ENCODE peak calls at places on chromosomes 7 and 10, in four cellular contexts. I is cardiac muscle cell, W is thyroid gland, G is psoas muscle. S is an unnamed sample. For H3K4me1 and H3K27me3, the result is how much of the 10 kb centered on the place peaks cover.

GRCh38 chr10:21369697-21370096 is 155.8 kb downstream of the SKIDA1 start:
- DNase-seq in I (peak), W (no peak), G (no peak), S (no peak)

GRCh38 chr10:23786594-23786993 is 347.7 kb downstream of the OTUD1 start:
- DNase-seq in I (no peak), W (no peak), G (no peak), S (no peak)

GRCh38 chr10:130631139-130631864 is 495.1 kb downstream of the GLRX3 start:
- DNase-seq in I (no peak), W (no peak), G (no peak), S (no peak)

GRCh38 chr10:69474688-69475432 is 23.6 kb downstream of the TSPAN15 start:
- DNase-seq in I (peak), W (no peak), G (no peak), S (no peak)

GRCh38 chr7:50346548-50347497 is 42.3 kb downstream of the IKZF1 start:
- DNase-seq in I (no peak), W (no peak), G (no peak), S (no peak)

GRCh38 chr10:116817178-116817577 is 32.1 kb upstream of the ENO4 start:
- DNase-seq in I (no peak), W (no peak), G (no peak), S (no peak)

GRCh38 chr7:147833549-147833948 is 757.0 kb upstream of the C7orf33 start:
- DNase-seq in I (no peak), W (no peak), G (no peak), S (no peak)

GRCh38 chr10:42475168-42476098 is 162.9 kb downstream of the ZNF33B start:
- DNase-seq in I (peak), W (no peak), G (peak), S (no peak)

GRCh38 chr10:106560925-106561640 is 603.4 kb downstream of the SORCS1 start:
- DNase-seq in I (peak), W (no peak), G (no peak), S (no peak)

GRCh38 chr10:13905281-13905680 is 318.5 kb downstream of the PRPF18 start:
- DNase-seq in I (no peak), W (no peak), G (no peak), S (no peak)
- H3K4me1 ChIP-seq in I (under half), W (under half), G (under half), S (under half)

DNA sequence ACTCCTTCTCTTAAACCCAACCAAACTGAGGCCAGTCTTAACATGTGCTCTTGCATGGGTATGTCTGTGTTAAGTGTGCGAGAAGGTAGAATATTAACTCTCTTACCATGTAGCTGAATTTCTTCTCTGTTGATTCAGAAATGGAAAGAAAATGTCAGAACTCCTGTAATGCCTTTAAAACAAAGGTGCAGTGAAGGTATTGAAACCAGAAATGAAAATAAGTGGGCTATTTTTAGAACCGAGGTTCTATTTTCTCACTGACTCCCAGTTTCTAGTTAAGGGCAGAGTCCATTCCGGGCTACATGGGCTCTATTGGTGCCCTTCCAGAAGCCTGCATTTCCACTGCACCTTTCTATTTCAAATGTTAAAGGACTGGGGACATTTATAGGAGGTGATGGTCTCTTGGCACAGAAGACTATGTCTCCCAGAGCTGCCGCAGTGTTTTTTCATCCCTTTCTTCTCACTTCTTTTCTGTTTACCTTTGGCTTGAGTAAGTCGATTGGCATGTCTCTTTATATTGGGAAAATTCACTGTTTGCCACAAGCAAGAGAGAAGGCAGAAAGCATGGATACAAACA is 174.9 kb downstream of the LRMDA start:
- DNase-seq in I (no peak), W (no peak), G (no peak), S (no peak)
- H3K27me3 ChIP-seq in I (under half), W (under half), G (under half), S (under half)

DNA sequence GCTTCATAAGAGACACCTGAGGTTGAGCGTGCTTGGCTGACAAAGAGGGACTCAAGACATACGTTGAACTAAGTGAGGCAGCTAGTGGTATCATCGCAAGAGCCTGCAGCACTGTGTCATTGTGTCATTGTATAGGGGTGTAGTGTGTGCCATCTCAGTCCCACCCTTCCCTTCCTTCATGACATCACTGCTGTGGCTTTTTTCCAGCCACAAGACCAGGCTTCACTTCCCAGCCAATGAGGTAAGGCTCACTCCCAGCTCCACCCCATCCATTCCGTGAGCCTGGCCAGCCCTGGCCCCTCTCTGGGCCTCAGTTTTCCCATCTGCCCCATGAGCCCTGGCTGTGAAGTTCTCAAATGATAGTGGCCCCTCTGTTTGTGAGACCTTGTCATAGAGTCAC is 134.3 kb upstream of the ZMIZ1 start:
- DNase-seq in I (no peak), W (no peak), G (no peak), S (no peak)
- H3K4me1 ChIP-seq in I (under half), W (under half), G (under half), S (under half)

GRCh38 chr10:101143354-101143648 is 12.2 kb downstream of the TLX1 start:
- DNase-seq in I (no peak), W (no peak), G (no peak), S (no peak)

GRCh38 chr10:101145750-101146391 is 14.8 kb downstream of the TLX1 start:
- DNase-seq in I (no peak), W (no peak), G (no peak), S (no peak)

GRCh38 chr10:101146392-101147251 is 15.5 kb downstream of the TLX1 start:
- DNase-seq in I (no peak), W (no peak), G (no peak), S (no peak)

GRCh38 chr10:101144053-101144452 is 13.0 kb downstream of the TLX1 start:
- DNase-seq in I (no peak), W (no peak), G (no peak), S (no peak)

GRCh38 chr10:101145145-101145544 is 14.0 kb downstream of the TLX1 start:
- DNase-seq in I (no peak), W (no peak), G (no peak), S (no peak)
- H3K27me3 ChIP-seq in I (half or more), W (under half), G (under half), S (under half)

DNA sequence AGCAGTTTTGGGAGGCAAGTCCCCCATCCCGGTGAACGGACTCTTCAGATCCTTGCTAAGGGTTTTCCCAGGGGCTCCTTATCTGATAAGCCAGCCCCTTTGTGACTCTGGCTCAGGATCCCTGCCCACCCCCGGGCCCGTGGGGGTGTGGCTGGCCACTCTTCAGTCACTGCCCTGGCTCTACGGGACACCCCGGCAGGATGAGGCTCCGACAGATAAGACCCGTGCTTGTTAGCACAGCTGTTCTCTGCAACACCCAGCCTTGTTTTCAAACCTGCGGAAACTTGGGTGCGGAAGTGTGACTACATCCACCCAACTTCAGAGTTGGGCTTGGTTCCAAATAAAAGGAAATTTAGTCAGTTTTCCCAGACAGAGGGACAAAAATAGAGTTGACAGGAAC is 66.7 kb upstream of the PODXL start:
- DNase-seq in I (peak), W (peak), G (peak), S (no peak)
- H3K4me1 ChIP-seq in I (under half), W (under half), G (under half), S (under half)

GRCh38 chr7:100895701-100895955 is at the start of gene ACHE:
- DNase-seq in I (no peak), W (no peak), G (no peak), S (no peak)
- H3K27me3 ChIP-seq in I (under half), W (under half), G (under half), S (under half)

DNA sequence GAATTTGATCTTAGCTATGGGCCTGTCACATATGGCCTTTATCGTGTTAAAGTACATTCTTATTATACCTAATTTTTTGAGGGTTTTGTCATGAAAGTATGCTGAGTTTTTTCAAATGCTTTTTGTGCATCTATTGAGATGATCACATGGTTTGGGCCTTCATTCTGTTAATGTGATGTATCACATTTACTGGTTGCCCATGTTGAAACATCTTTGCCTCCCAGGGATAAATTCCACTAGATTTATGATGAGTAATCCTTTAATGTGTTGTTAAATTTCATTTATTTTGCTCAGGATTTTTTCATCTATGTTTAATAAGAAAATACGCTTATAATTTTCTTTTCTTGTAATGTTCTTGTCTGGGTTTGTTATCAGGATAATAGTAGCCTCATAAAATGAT is 442.0 kb downstream of the MDFIC start:
- DNase-seq in I (peak), W (no peak), G (no peak), S (no peak)
- H3K4me1 ChIP-seq in I (under half), W (under half), G (under half), S (under half)

GRCh38 chr7:27155816-27156507 is 513 bp downstream of the HOXA7 start:
- DNase-seq in I (no peak), W (no peak), G (peak), S (peak)
- H3K27me3 ChIP-seq in I (half or more), W (half or more), G (under half), S (under half)

GRCh38 chr10:28681345-28681763 is 4.0 kb downstream of the BAMBI start:
- DNase-seq in I (peak), W (no peak), G (no peak), S (no peak)
- H3K4me1 ChIP-seq in I (under half), W (under half), G (under half), S (under half)

GRCh38 chr10:71481746-71482410 is 85.2 kb downstream of the CDH23 start:
- DNase-seq in I (no peak), W (no peak), G (no peak), S (no peak)

GRCh38 chr10:71482620-71483019 is 85.9 kb downstream of the CDH23 start:
- DNase-seq in I (no peak), W (no peak), G (no peak), S (no peak)

GRCh38 chr10:71479831-71480230 is 83.1 kb downstream of the CDH23 start:
- DNase-seq in I (no peak), W (no peak), G (no peak), S (no peak)

GRCh38 chr10:71478966-71479365 is 82.2 kb downstream of the CDH23 start:
- DNase-seq in I (no peak), W (no peak), G (no peak), S (no peak)

GRCh38 chr10:71480662-71481061 is 83.9 kb downstream of the CDH23 start:
- DNase-seq in I (no peak), W (no peak), G (no peak), S (no peak)
- H3K27me3 ChIP-seq in I (under half), W (under half), G (under half), S (under half)